ENCODE peak calls at places on chromosome 12, in nine cellular contexts. One of them, this sample, is unnamed.
A peak's percentile ranks its signal among the peaks of the same experiment; 100 is the strongest.

GRCh38 chr12:109696485-109697269 is 16.9 kb upstream of the FAM222A start:
- DNase-seq in globus pallidus: no peak
- DNase-seq in lung: no peak
- DNase-seq in NCI-H748 treated with DMSO at 0.1 percent for 48 hours: no peak
- DNase-seq in stimulated activated naive CD8-positive, alpha-beta T cell treated with anti-CD3 and anti-CD28 coated beads, Interleukin-15, Interleukin-2, amounts not matched to agents 100 U/mL and 50 U/mL, for 24 hours: no peak
- DNase-seq in HFF-Myc: no peak
- DNase-seq in AG10803: no peak
- DNase-seq in A549: no peak
- DNase-seq in activated T-cell treated with anti-CD3 and anti-CD28 coated beads for 24 hours: no peak
- DNase-seq in this sample: peak; percentile 13

GRCh38 chr12:107581616-107582015 is 104.0 kb upstream of the PWP1 start:
- DNase-seq in HFF-Myc: no peak
- DNase-seq in NCI-H748 treated with DMSO at 0.1 percent for 48 hours: no peak
- DNase-seq in AG10803: no peak
- DNase-seq in stimulated activated naive CD8-positive, alpha-beta T cell treated with anti-CD3 and anti-CD28 coated beads, Interleukin-15, Interleukin-2, amounts not matched to agents 100 U/mL and 50 U/mL, for 24 hours: no peak
- DNase-seq in A549: no peak
- DNase-seq in lung: no peak
- DNase-seq in activated T-cell treated with anti-CD3 and anti-CD28 coated beads for 24 hours: no peak
- DNase-seq in globus pallidus: no peak
- DNase-seq in this sample: no peak

GRCh38 chr12:30345735-30346445 is 349.8 kb downstream of the IPO8 start:
- DNase-seq in NCI-H748 treated with DMSO at 0.1 percent for 48 hours: no peak
- DNase-seq in stimulated activated naive CD8-positive, alpha-beta T cell treated with anti-CD3 and anti-CD28 coated beads, Interleukin-15, Interleukin-2, amounts not matched to agents 100 U/mL and 50 U/mL, for 24 hours: no peak
- DNase-seq in A549: no peak
- DNase-seq in activated T-cell treated with anti-CD3 and anti-CD28 coated beads for 24 hours: no peak
- DNase-seq in HFF-Myc: no peak
- DNase-seq in AG10803: no peak
- DNase-seq in lung: no peak
- DNase-seq in globus pallidus: no peak
- DNase-seq in this sample: peak; percentile 6

GRCh38 chr12:105369014-105369413 is 38.5 kb downstream of the C12orf75 start:
- DNase-seq in stimulated activated naive CD8-positive, alpha-beta T cell treated with anti-CD3 and anti-CD28 coated beads, Interleukin-15, Interleukin-2, amounts not matched to agents 100 U/mL and 50 U/mL, for 24 hours: no peak
- DNase-seq in NCI-H748 treated with DMSO at 0.1 percent for 48 hours: no peak
- DNase-seq in globus pallidus: no peak
- DNase-seq in AG10803: peak; percentile 84
- DNase-seq in HFF-Myc: no peak
- DNase-seq in lung: no peak
- DNase-seq in A549: no peak
- DNase-seq in activated T-cell treated with anti-CD3 and anti-CD28 coated beads for 24 hours: no peak
- DNase-seq in this sample: peak; percentile 73

GRCh38 chr12:21456291-21456780 is 18.9 kb downstream of the PYROXD1 start:
- DNase-seq in NCI-H748 treated with DMSO at 0.1 percent for 48 hours: no peak
- DNase-seq in A549: no peak
- DNase-seq in lung: no peak
- DNase-seq in globus pallidus: no peak
- DNase-seq in stimulated activated naive CD8-positive, alpha-beta T cell treated with anti-CD3 and anti-CD28 coated beads, Interleukin-15, Interleukin-2, amounts not matched to agents 100 U/mL and 50 U/mL, for 24 hours: peak; percentile 41
- DNase-seq in AG10803: no peak
- DNase-seq in HFF-Myc: no peak
- DNase-seq in activated T-cell treated with anti-CD3 and anti-CD28 coated beads for 24 hours: peak; percentile 45
- DNase-seq in this sample: no peak

GRCh38 chr12:109252799-109253198 is 56.3 kb downstream of the FOXN4 start:
- DNase-seq in NCI-H748 treated with DMSO at 0.1 percent for 48 hours: no peak
- DNase-seq in AG10803: no peak
- DNase-seq in activated T-cell treated with anti-CD3 and anti-CD28 coated beads for 24 hours: no peak
- DNase-seq in HFF-Myc: no peak
- DNase-seq in A549: no peak
- DNase-seq in stimulated activated naive CD8-positive, alpha-beta T cell treated with anti-CD3 and anti-CD28 coated beads, Interleukin-15, Interleukin-2, amounts not matched to agents 100 U/mL and 50 U/mL, for 24 hours: no peak
- DNase-seq in globus pallidus: no peak
- DNase-seq in lung: no peak
- DNase-seq in this sample: no peak

GRCh38 chr12:128323115-128323514 is 56.1 kb downstream of the TMEM132C start:
- DNase-seq in stimulated activated naive CD8-positive, alpha-beta T cell treated with anti-CD3 and anti-CD28 coated beads, Interleukin-15, Interleukin-2, amounts not matched to agents 100 U/mL and 50 U/mL, for 24 hours: no peak
- DNase-seq in activated T-cell treated with anti-CD3 and anti-CD28 coated beads for 24 hours: no peak
- DNase-seq in HFF-Myc: no peak
- DNase-seq in NCI-H748 treated with DMSO at 0.1 percent for 48 hours: no peak
- DNase-seq in A549: no peak
- DNase-seq in AG10803: no peak
- DNase-seq in globus pallidus: no peak
- DNase-seq in lung: no peak
- DNase-seq in this sample: no peak

GRCh38 chr12:130084359-130084758 is 77.9 kb upstream of the FZD10 start:
- DNase-seq in activated T-cell treated with anti-CD3 and anti-CD28 coated beads for 24 hours: no peak
- DNase-seq in HFF-Myc: no peak
- DNase-seq in AG10803: no peak
- DNase-seq in NCI-H748 treated with DMSO at 0.1 percent for 48 hours: no peak
- DNase-seq in lung: no peak
- DNase-seq in stimulated activated naive CD8-positive, alpha-beta T cell treated with anti-CD3 and anti-CD28 coated beads, Interleukin-15, Interleukin-2, amounts not matched to agents 100 U/mL and 50 U/mL, for 24 hours: no peak
- DNase-seq in globus pallidus: no peak
- DNase-seq in A549: no peak
- DNase-seq in this sample: no peak

GRCh38 chr12:10305411-10305810 is 2.3 kb upstream of the KLRD1 start:
- DNase-seq in AG10803: no peak
- DNase-seq in stimulated activated naive CD8-positive, alpha-beta T cell treated with anti-CD3 and anti-CD28 coated beads, Interleukin-15, Interleukin-2, amounts not matched to agents 100 U/mL and 50 U/mL, for 24 hours: no peak
- DNase-seq in A549: no peak
- DNase-seq in lung: no peak
- DNase-seq in activated T-cell treated with anti-CD3 and anti-CD28 coated beads for 24 hours: no peak
- DNase-seq in NCI-H748 treated with DMSO at 0.1 percent for 48 hours: no peak
- DNase-seq in globus pallidus: no peak
- DNase-seq in HFF-Myc: no peak
- DNase-seq in this sample: no peak

GRCh38 chr12:64006211-64006610 is 161.7 kb downstream of the SRGAP1 start:
- DNase-seq in globus pallidus: no peak
- DNase-seq in lung: no peak
- DNase-seq in stimulated activated naive CD8-positive, alpha-beta T cell treated with anti-CD3 and anti-CD28 coated beads, Interleukin-15, Interleukin-2, amounts not matched to agents 100 U/mL and 50 U/mL, for 24 hours: no peak
- DNase-seq in activated T-cell treated with anti-CD3 and anti-CD28 coated beads for 24 hours: no peak
- DNase-seq in NCI-H748 treated with DMSO at 0.1 percent for 48 hours: no peak
- DNase-seq in AG10803: peak; percentile 80
- DNase-seq in A549: no peak
- DNase-seq in HFF-Myc: no peak
- DNase-seq in this sample: peak; percentile 92